ENCODE peak calls at places on chromosome 2, in four cellular contexts. Z is LNCaP clone FGC, X is psoas muscle, I is HL-60. Y is an unnamed sample.

GRCh38 chr2:112754562-112754961 is 9.8 kb downstream of the CKAP2L start:
- DNase-seq in Z (no peak), X (no peak), I (peak), Y (no peak)

GRCh38 chr2:14520385-14520945 is 112.1 kb upstream of the LRATD1 start:
- DNase-seq in Z (no peak), X (no peak), I (no peak), Y (no peak)

GRCh38 chr2:27408601-27409320 is 630 bp downstream of the PPM1G start:
- DNase-seq in Z (no peak), X (no peak), I (no peak), Y (no peak)

GRCh38 chr2:127066942-127067341 is 40.0 kb downstream of the BIN1 start:
- DNase-seq in Z (no peak), X (peak), I (no peak), Y (peak)

GRCh38 chr2:119431155-119431975 is at the start of gene TMEM37:
- DNase-seq in Z (no peak), X (peak), I (no peak), Y (peak)

GRCh38 chr2:174965992-174966789 is 39.0 kb downstream of the CHN1 start:
- DNase-seq in Z (no peak), X (no peak), I (no peak), Y (peak)

GRCh38 chr2:85684380-85684779 is 9.8 kb upstream of the GNLY start:
- DNase-seq in Z (no peak), X (no peak), I (no peak), Y (no peak)

GRCh38 chr2:52862801-52863200 is 904.8 kb upstream of the CHAC2 start:
- DNase-seq in Z (no peak), X (no peak), I (no peak), Y (peak)

GRCh38 chr2:29528891-29529520 is 392.4 kb downstream of the ALK start:
- DNase-seq in Z (no peak), X (peak), I (no peak), Y (peak)

GRCh38 chr2:227460079-227460485 is 11.9 kb upstream of the AGFG1 start:
- DNase-seq in Z (no peak), X (no peak), I (no peak), Y (peak)

GRCh38 chr2:127608061-127609011 is 37.6 kb upstream of the GPR17 start:
- DNase-seq in Z (no peak), X (no peak), I (no peak), Y (no peak)

GRCh38 chr2:184067502-184067901 is 530.8 kb upstream of the ZNF804A start:
- DNase-seq in Z (no peak), X (no peak), I (no peak), Y (no peak)
- TF ChIP-seq CTCF in Z (peak), X (no peak), I (no peak), Y (no peak)

GRCh38 chr2:165953655-165954606 is at the start of gene TTC21B:
- DNase-seq in Z (peak), X (peak), I (peak), Y (peak)

GRCh38 chr2:165957030-165957675 is 3.6 kb upstream of the TTC21B start:
- DNase-seq in Z (no peak), X (peak), I (no peak), Y (no peak)

GRCh38 chr2:165961818-165962217 is 8.2 kb upstream of the TTC21B start:
- DNase-seq in Z (no peak), X (no peak), I (no peak), Y (no peak)

GRCh38 chr2:165958313-165958712 is 4.7 kb upstream of the TTC21B start:
- DNase-seq in Z (no peak), X (no peak), I (no peak), Y (no peak)

GRCh38 chr2:165959371-165959770 is 5.8 kb upstream of the TTC21B start:
- DNase-seq in Z (no peak), X (no peak), I (no peak), Y (no peak)
- H3K4me3 ChIP-seq in Z (no peak), X (no peak), I (no peak), Y (no peak)

GRCh38 chr2:18404708-18405107 is 155.7 kb downstream of the RDH14 start:
- DNase-seq in Z (no peak), X (no peak), I (no peak), Y (no peak)
- TF ChIP-seq CTCF in Z (peak), X (peak), I (no peak), Y (peak)

DNA sequence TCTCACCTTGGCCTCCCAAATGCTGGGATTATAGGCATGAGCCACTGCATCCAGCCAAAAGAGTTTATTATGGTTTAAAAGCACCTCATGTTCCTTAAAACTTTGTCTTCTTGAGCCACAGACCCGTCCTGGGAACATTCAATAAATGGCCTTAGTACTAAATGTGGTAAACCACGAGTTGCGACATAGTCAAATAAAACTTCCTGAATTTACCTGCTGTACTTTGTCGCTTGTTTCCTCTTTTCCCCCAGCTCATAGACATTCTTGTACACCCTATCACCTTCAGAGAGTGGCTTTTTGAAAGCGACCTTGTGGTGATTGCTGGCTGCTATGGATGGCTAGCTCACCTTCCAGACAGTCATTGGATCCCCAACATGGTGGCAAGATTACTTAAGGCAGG is 310.4 kb downstream of the LRRTM1 start:
- DNase-seq in Z (no peak), X (no peak), I (peak), Y (no peak)
- H3K4me3 ChIP-seq in Z (no peak), X (no peak), I (no peak), Y (no peak)

GRCh38 chr2:173651891-173652290 is 297.2 kb downstream of the CDCA7 start:
- DNase-seq in Z (no peak), X (no peak), I (no peak), Y (no peak)

GRCh38 chr2:173653427-173653795 is 298.7 kb downstream of the CDCA7 start:
- DNase-seq in Z (no peak), X (no peak), I (no peak), Y (no peak)

GRCh38 chr2:173654146-173654895 is 299.6 kb downstream of the CDCA7 start:
- DNase-seq in Z (no peak), X (no peak), I (no peak), Y (no peak)

GRCh38 chr2:173652311-173652710 is 297.6 kb downstream of the CDCA7 start:
- DNase-seq in Z (no peak), X (no peak), I (no peak), Y (peak)

DNA sequence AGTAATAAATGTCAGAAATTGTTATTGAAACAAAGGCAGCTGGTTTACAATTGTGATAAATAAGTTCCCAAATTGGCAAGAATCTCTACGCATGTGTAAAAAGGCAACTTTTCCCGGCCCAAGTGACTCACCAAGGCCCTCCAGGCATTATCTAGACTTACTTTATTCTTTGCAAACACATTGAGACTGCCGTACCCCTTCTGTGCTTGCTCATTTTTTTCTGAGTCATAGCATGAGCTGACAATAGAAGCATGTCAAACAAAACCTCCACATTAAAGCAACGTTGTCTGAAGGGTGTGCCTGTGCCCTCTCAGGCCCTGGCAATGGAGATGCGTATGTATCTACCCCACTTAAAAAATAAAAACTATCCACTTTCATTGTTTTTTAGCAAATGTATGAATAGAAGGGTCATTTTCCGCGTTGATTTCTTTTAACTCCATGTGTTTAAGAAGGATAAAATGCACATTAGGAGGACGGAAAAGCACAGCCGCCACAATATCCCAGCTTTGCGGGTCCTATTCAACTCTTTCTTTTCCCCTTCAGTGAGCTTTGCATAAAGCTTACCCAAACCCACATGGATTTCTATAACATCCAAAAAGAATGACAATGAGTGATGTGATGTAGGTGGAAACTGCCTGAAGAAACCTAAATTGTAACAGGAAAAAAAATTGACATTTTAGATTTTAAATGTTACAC is 298.2 kb downstream of the CDCA7 start:
- DNase-seq in Z (no peak), X (no peak), I (no peak), Y (peak)
- TF ChIP-seq CTCF in Z (no peak), X (no peak), I (no peak), Y (no peak)